ENCODE peak calls at places on chromosomes 3 and 15, in five cellular contexts. A is cardiac fibroblast, D is stomach, G is fibroblast of lung, T is foreskin fibroblast. W is an unnamed sample.

GRCh38 chr15:56798639-56799038 is 65.3 kb upstream of the ZNF280D start:
- DNase-seq in A (no peak), T (no peak), G (no peak), D (no peak), W (no peak)

GRCh38 chr3:109369510-109369909 is 32.2 kb upstream of the DPPA4 start:
- DNase-seq in D (no peak), G (no peak), A (peak; percentile 5), T (no peak), W (no peak)

GRCh38 chr3:147940846-147941245 is 531.7 kb downstream of the ZIC1 start:
- DNase-seq in T (no peak), D (no peak), G (no peak), A (no peak), W (no peak)

GRCh38 chr3:186772886-186773417 is 10.4 kb upstream of the EIF4A2 start:
- DNase-seq in A (peak; percentile 47), G (peak; percentile 35), D (peak; percentile 60), T (peak; percentile 66), W (peak; percentile 37)

GRCh38 chr3:59266551-59266950 is 216.7 kb upstream of the CFAP20DC start:
- DNase-seq in T (no peak), A (no peak), D (no peak), G (peak; percentile 59), W (no peak)

GRCh38 chr15:66997212-66997611 is 68.2 kb upstream of the SMAD3 start:
- DNase-seq in T (peak; percentile 81), G (peak; percentile 92), A (peak; percentile 51), D (no peak), W (peak; percentile 28)

GRCh38 chr3:194642769-194643168 is 9.6 kb upstream of the TMEM44 start:
- DNase-seq in G (no peak), D (no peak), A (no peak), T (no peak), W (no peak)

GRCh38 chr3:76134166-76134565 is 348.8 kb upstream of the ZNF717 start:
- DNase-seq in D (no peak), G (peak; percentile 27), A (no peak), T (no peak), W (peak; percentile 25)

GRCh38 chr3:17035033-17035432 is 150.3 kb downstream of the PLCL2 start:
- DNase-seq in A (no peak), G (no peak), D (no peak), T (no peak), W (no peak)

GRCh38 chr15:87496109-87496508 is 760.4 kb downstream of the NTRK3 start:
- DNase-seq in G (no peak), T (no peak), D (no peak), A (no peak), W (no peak)

GRCh38 chr3:171393032-171393744 is 67.0 kb downstream of the TNIK start:
- DNase-seq in T (no peak), D (no peak), A (peak; percentile 80), G (peak; percentile 89), W (peak; percentile 71)

GRCh38 chr3:9395570-9396300 is 1.7 kb upstream of the SETD5 start:
- DNase-seq in G (no peak), T (no peak), D (no peak), A (no peak), W (no peak)

GRCh38 chr15:40508216-40508615 is 37.4 kb downstream of the CHST14 start:
- DNase-seq in D (no peak), T (no peak), G (no peak), A (no peak), W (no peak)

GRCh38 chr15:71747128-71748083 is 62.9 kb upstream of the NR2E3 start:
- DNase-seq in A (peak; percentile 41), T (peak; percentile 82), D (no peak), G (peak; percentile 83), W (peak; percentile 96)

GRCh38 chr15:55993804-55994539 is 560 bp upstream of the NEDD4 start:
- DNase-seq in T (peak; percentile 56), D (no peak), G (peak; percentile 73), A (peak; percentile 59), W (peak; percentile 75)

GRCh38 chr3:133804896-133805295 is 719 bp upstream of the SRPRB start:
- DNase-seq in A (no peak), D (no peak), G (no peak), T (no peak), W (no peak)

GRCh38 chr3:44355634-44356033 is 17.1 kb downstream of the TCAIM start:
- DNase-seq in G (peak; percentile 88), T (peak; percentile 64), D (no peak), A (peak; percentile 89), W (peak; percentile 95)

GRCh38 chr3:72077473-72078259 is 292.7 kb upstream of the PROK2 start:
- DNase-seq in G (no peak), A (no peak), T (no peak), D (no peak), W (no peak)

GRCh38 chr3:72665701-72666443 is 182.4 kb downstream of the SHQ1 start:
- DNase-seq in A (peak; percentile 29), D (peak; percentile 46), T (no peak), G (no peak), W (peak; percentile 38)

GRCh38 chr3:9747267-9747666 is 2.5 kb upstream of the OGG1 start:
- DNase-seq in G (no peak), A (peak; percentile 58), D (no peak), T (peak; percentile 79), W (peak; percentile 45)

GRCh38 chr3:32819581-32820348 is 2.0 kb downstream of the TRIM71 start:
- DNase-seq in A (no peak), D (no peak), T (no peak), G (no peak), W (no peak)

GRCh38 chr15:61016087-61016486 is 213.0 kb downstream of the RORA start:
- DNase-seq in A (no peak), G (no peak), T (no peak), D (no peak), W (no peak)

GRCh38 chr15:35444557-35445204 is 101.3 kb downstream of the DPH6 start:
- DNase-seq in A (peak; percentile 73), T (peak; percentile 30), D (no peak), G (peak; percentile 52), W (peak; percentile 70)

GRCh38 chr15:84023636-84024035 is 211.9 kb upstream of the GOLGA6L4 start:
- DNase-seq in T (peak; percentile 0), A (peak; percentile 58), D (no peak), G (peak; percentile 6), W (peak; percentile 49)

GRCh38 chr3:42666022-42666421 is 12.5 kb downstream of the ZBTB47 start:
- DNase-seq in A (no peak), T (no peak), D (no peak), G (no peak), W (no peak)

GRCh38 chr3:48433472-48434118 is 3.7 kb upstream of the PLXNB1 start:
- DNase-seq in D (peak; percentile 32), T (no peak), G (peak; percentile 84), A (peak; percentile 78), W (peak; percentile 75)

GRCh38 chr15:94070341-94071275 is 160.8 kb upstream of the MCTP2 start:
- DNase-seq in G (peak; percentile 70), A (no peak), T (peak; percentile 10), D (peak; percentile 27), W (peak; percentile 96)

GRCh38 chr3:181103605-181104004 is 114.1 kb upstream of the DNAJC19 start:
- DNase-seq in G (no peak), T (no peak), D (no peak), A (no peak), W (no peak)

GRCh38 chr3:152282813-152283212 is 14.1 kb downstream of the MBNL1 start:
- DNase-seq in G (no peak), D (no peak), A (no peak), T (no peak), W (no peak)

DNA sequence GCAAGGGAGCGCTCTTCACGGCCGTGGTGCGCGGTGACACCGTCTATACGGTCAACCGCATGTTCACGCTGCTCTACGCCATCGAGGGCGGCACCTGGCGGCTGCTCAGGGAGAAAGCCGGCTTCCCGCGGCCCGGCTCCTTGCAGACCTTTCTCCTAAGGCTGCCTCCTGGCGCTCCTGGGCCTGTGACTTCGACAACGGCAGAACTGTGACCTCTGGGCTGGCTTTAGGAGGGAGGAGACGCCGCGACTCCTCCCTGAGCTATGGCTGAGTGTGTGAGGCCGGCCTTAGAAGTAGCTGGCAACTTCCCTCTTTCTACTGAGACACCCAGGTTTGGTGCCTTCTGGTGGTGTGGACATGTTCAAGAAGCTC is 1.4 kb downstream of the KBTBD13 start:
- DNase-seq in T (peak; percentile 56), A (peak; percentile 72), G (peak; percentile 41), D (peak; percentile 79), W (peak; percentile 72)
- TF ChIP-seq CTCF in T (peak; percentile 65), A (peak; percentile 76), G (no peak), D (peak; percentile 50), W (peak; percentile 66)

GRCh38 chr3:116863842-116864626 is 154.5 kb downstream of the TUSC7 start:
- DNase-seq in D (no peak), G (peak; percentile 42), A (peak; percentile 57), T (peak; percentile 37), W (peak; percentile 61)
- H3K4me3 ChIP-seq in D (peak overlapping the region; percentile 34), G (peak overlapping the region; percentile 84), A (no peak overlapping the region), T (peak overlapping the region; percentile 57), W (peak overlapping the region; percentile 54)

GRCh38 chr3:158103131-158103955 is 2.9 kb downstream of the SHOX2 start:
- DNase-seq in T (no peak), A (peak; percentile 46), D (peak; percentile 50), G (no peak), W (no peak)
- TF ChIP-seq CTCF in T (no peak), A (no peak), D (no peak), G (no peak), W (no peak)

DNA sequence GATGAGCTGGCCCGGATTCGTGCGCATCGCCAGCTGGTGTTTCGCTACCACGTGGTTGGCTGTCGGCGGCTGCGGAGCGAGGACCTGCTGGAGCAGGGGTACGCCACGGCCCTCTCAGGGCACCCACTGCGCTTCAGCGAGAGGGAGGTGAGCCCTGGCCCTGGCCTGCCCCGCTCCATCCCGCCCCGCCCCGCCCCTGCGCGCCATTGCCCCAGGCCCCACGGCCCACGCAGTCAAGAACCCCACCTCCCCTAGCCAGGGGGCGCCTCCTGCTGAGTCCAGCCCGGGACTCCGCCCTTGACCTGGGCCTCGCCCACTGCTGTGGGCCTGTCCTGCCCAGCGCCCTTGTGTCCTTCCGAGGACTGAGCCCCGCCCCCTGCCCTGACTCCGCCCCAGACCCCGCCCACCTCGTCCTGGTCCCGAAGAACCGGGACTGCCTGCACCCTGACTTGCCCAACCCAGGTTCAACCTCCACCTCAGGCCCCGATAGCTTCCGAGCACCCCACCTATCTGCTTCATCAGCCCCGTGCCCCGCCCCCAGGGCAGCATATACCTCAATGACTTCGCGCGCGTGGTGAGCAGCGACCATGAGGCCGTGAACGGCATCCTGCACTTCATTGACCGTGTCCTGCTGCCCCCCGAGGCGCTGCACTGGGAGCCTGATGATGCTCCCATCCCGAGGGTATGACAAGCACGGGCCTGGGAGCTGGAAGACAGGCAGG is 14.8 kb downstream of the NT5DC2 start:
- DNase-seq in G (no peak), A (no peak), D (peak; percentile 58), T (no peak), W (no peak)
- H3K4me3 ChIP-seq in G (no peak overlapping the region), A (no peak overlapping the region), D (peak overlapping the region; percentile 51), T (no peak overlapping the region), W (no peak overlapping the region)

DNA sequence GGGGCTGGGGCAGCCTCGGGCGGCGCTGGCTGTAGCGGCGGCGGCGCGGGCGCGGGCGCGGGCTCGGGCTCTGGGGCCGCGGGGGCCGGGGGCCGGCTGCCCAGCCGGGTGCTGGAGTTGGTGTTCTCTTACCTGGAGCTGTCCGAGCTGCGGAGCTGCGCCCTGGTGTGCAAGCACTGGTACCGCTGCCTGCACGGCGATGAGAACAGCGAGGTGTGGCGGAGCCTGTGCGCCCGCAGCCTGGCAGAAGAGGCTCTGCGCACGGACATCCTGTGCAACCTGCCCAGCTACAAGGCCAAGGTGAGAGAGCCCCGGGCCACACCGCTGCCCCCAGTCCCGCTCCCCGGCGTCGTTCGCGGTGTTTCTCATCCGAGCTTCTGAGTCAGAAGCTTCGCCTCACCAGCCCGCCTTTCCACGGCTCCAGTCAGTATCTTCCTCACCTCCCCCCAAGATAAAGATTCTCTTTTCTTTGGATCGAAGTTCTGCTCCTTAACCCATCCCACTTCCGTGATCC is 600 bp downstream of the FBXO45 start:
- DNase-seq in G (peak; percentile 49), T (peak; percentile 23), D (peak; percentile 48), A (peak; percentile 26), W (peak; percentile 30)
- TF ChIP-seq CTCF in G (no peak), T (no peak), D (no peak), A (peak; percentile 2), W (no peak)